ENCODE peak calls at places on chromosomes 6 and 20, in nine cellular contexts. X is psoas muscle, T is BJ, F is left ventricle myocardium inferior, G is brain microvascular endothelial cell, S is lower leg skin, R is GM23338, I is tibial nerve, B is astrocyte of the spinal cord. O is an unnamed sample.

GRCh38 chr20:38726849-38727601 is 2.7 kb downstream of the SLC32A1 start:
- DNase-seq in X (no peak), T (no peak), F (no peak), G (no peak), S (no peak), R (peak; percentile 98), I (no peak), B (no peak), O (no peak)

GRCh38 chr20:19015326-19015725 is 197.1 kb upstream of the SLC24A3 start:
- DNase-seq in X (peak; percentile 71), T (no peak), F (no peak), G (no peak), S (peak; percentile 17), R (no peak), I (no peak), B (no peak), O (no peak)

GRCh38 chr6:112877134-112878100 is 530.3 kb downstream of the RFPL4B start:
- DNase-seq in X (no peak), T (peak; percentile 81), F (no peak), G (peak; percentile 78), S (no peak), R (peak; percentile 56), I (no peak), B (peak; percentile 92), O (peak; percentile 89)

GRCh38 chr6:43901330-43902230 is 131.6 kb downstream of the VEGFA start:
- DNase-seq in X (peak; percentile 77), T (no peak), F (no peak), G (no peak), S (no peak), R (no peak), I (no peak), B (no peak), O (no peak)

GRCh38 chr6:35069262-35069661 is 71.9 kb downstream of the TCP11 start:
- DNase-seq in X (peak; percentile 8), T (no peak), F (no peak), G (no peak), S (no peak), R (no peak), I (no peak), B (no peak), O (no peak)

GRCh38 chr20:18832801-18833200 is 19.2 kb downstream of the SCP2D1 start:
- DNase-seq in X (no peak), T (no peak), F (no peak), G (no peak), S (no peak), R (no peak), I (no peak), B (no peak), O (no peak)

GRCh38 chr6:85544776-85545175 is 48.9 kb downstream of the SNX14 start:
- DNase-seq in X (no peak), T (no peak), F (no peak), G (no peak), S (no peak), R (no peak), I (no peak), B (no peak), O (peak; percentile 34)

GRCh38 chr6:71250050-71250689 is 38.4 kb upstream of the OGFRL1 start:
- DNase-seq in X (no peak), T (peak; percentile 63), F (no peak), G (peak; percentile 43), S (no peak), R (peak; percentile 29), I (peak; percentile 25), B (peak; percentile 70), O (peak; percentile 97)

GRCh38 chr6:41700577-41701347 is 34.6 kb downstream of the TFEB start:
- DNase-seq in X (no peak), T (no peak), F (peak; percentile 47), G (no peak), S (no peak), R (peak; percentile 57), I (no peak), B (peak; percentile 52), O (no peak)

GRCh38 chr6:37653933-37654565 is 43.6 kb downstream of the MDGA1 start:
- DNase-seq in X (no peak), T (no peak), F (no peak), G (peak; percentile 74), S (no peak), R (peak; percentile 79), I (no peak), B (peak; percentile 39), O (no peak)

GRCh38 chr6:1477432-1478090 is 88.2 kb downstream of the FOXF2 start:
- DNase-seq in X (no peak), T (peak; percentile 75), F (no peak), G (peak; percentile 77), S (no peak), R (peak; percentile 43), I (no peak), B (peak; percentile 68), O (peak; percentile 80)

GRCh38 chr20:60211618-60212463 is 253.6 kb downstream of the CDH26 start:
- DNase-seq in X (no peak), T (no peak), F (no peak), G (no peak), S (no peak), R (no peak), I (no peak), B (no peak), O (no peak)

GRCh38 chr20:663315-664090 is 10.5 kb upstream of the SRXN1 start:
- DNase-seq in X (no peak), T (no peak), F (no peak), G (no peak), S (no peak), R (peak; percentile 88), I (no peak), B (no peak), O (peak; percentile 37)

GRCh38 chr20:664151-664550 is 11.2 kb upstream of the SRXN1 start:
- DNase-seq in X (no peak), T (no peak), F (no peak), G (no peak), S (no peak), R (no peak), I (no peak), B (no peak), O (no peak)

GRCh38 chr20:665276-665675 is 10.3 kb downstream of the SCRT2 start:
- DNase-seq in X (no peak), T (no peak), F (no peak), G (no peak), S (no peak), R (peak; percentile 65), I (no peak), B (no peak), O (no peak)

GRCh38 chr20:662289-663192 is 9.5 kb upstream of the SRXN1 start:
- DNase-seq in X (no peak), T (no peak), F (no peak), G (no peak), S (no peak), R (no peak), I (no peak), B (no peak), O (no peak)

GRCh38 chr20:664576-664975 is 11.0 kb downstream of the SCRT2 start:
- DNase-seq in X (no peak), T (no peak), F (no peak), G (no peak), S (no peak), R (no peak), I (no peak), B (no peak), O (no peak)
- H3K4me3 ChIP-seq in X (no peak overlapping the region), T (no peak overlapping the region), F (no peak overlapping the region), G (no peak overlapping the region), S (no peak overlapping the region), R (peak overlapping the region; percentile 37), I (no peak overlapping the region), B (no peak overlapping the region), O (no peak overlapping the region)

DNA sequence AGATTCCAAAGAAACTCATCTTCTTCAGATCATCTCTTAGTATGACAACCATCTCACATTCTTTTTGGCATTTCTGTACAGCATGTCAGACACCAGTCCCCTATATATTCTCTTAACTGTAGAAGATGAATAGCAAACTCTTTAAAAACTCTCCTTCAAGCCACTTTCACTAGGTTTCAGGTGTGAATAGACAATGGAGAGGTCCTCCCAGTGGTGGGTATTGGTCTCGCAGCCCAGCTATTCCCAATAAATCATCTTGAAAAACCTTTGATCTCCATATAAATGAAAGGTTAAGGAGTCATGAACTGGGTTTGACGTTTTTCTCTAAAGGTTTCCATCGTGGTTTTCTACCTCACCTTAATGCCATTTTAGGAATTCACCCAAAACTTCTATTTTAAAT is 180.0 kb downstream of the GJA1 start:
- DNase-seq in X (no peak), T (no peak), F (no peak), G (no peak), S (no peak), R (peak; percentile 42), I (no peak), B (no peak), O (no peak)
- TF ChIP-seq CTCF in X (no peak), T (peak; percentile 15), F (peak; percentile 19), G (peak; percentile 57), S (no peak), R (peak; percentile 50), I (no peak), B (peak; percentile 23), O (peak; percentile 20)

DNA sequence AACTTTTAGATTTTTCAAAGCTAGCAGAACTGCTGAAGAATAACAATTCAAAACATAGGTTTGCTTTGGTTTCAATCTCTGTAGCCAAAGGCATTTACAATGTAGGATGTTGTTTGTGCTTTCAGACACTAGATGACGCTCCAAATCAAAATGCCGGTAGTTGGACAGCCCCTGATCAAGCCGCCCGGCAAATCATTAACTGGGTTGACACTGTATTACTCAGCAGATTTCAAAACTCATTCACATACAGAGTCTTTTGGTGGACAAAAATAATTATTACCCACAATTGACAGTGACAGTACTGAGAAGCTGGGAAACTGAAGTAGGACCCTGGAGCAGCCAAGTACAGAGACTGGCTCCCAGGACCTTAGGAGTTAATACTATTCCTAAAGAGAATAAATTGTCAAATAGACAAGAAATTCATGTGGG is 21.3 kb upstream of the HFE start:
- DNase-seq in X (no peak), T (no peak), F (no peak), G (peak; percentile 79), S (peak; percentile 69), R (peak; percentile 89), I (peak; percentile 77), B (peak; percentile 80), O (peak; percentile 90)
- H3K4me3 ChIP-seq in X (no peak overlapping the region), T (no peak overlapping the region), F (no peak overlapping the region), G (no peak overlapping the region), S (no peak overlapping the region), R (no peak overlapping the region), I (no peak overlapping the region), B (no peak overlapping the region), O (no peak overlapping the region)

GRCh38 chr6:158991017-158991723 is 8.8 kb downstream of the RSPH3 start:
- DNase-seq in X (no peak), T (no peak), F (no peak), G (no peak), S (no peak), R (peak; percentile 53), I (no peak), B (no peak), O (no peak)
- TF ChIP-seq CTCF in X (no peak), T (no peak), F (no peak), G (no peak), S (no peak), R (peak; percentile 59), I (no peak), B (no peak), O (no peak)

DNA sequence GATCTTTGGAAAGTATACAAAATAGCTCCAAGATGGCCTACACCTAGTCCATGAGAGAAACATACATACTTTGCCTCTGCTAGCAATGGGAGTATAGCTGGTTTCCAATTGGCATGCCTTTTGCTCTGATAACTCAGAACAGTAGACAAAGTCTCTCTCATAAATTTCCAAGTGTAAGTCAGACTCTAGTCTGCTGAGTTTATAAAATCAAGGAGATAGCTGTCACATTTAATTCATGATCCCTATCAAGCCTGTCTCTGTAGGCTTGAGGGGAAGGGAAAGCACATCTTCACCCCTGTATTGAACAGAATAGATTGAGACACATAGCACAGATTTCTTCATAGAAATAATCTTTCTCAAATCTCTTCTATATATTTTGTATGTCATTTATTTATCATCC is 87.8 kb upstream of the HTR1B start:
- DNase-seq in X (no peak), T (no peak), F (no peak), G (no peak), S (no peak), R (no peak), I (no peak), B (no peak), O (no peak)
- H3K4me3 ChIP-seq in X (no peak overlapping the region), T (no peak overlapping the region), F (no peak overlapping the region), G (no peak overlapping the region), S (no peak overlapping the region), R (no peak overlapping the region), I (no peak overlapping the region), B (no peak overlapping the region), O (no peak overlapping the region)

O was measured in cardiac fibroblast.